ENCODE peak calls at places on chromosomes 3 and 15, in ten cellular contexts. R, A, O, Q, W, D, Y, U, G and T are unnamed samples.

GRCh38 chr3:137792633-137793271 is 28.6 kb downstream of the SOX14 start:
- DNase-seq in R (no peak), A (peak; percentile 7), O (peak; percentile 38), Q (no peak), W (no peak), D (peak; percentile 15), Y (peak; percentile 69), U (no peak), G (no peak), T (no peak)

GRCh38 chr3:119580148-119580760 is 962 bp downstream of the ADPRH start:
- DNase-seq in R (peak; percentile 42), A (peak; percentile 65), O (peak; percentile 22), Q (no peak), W (peak; percentile 58), D (peak; percentile 76), Y (peak; percentile 54), U (peak; percentile 44), G (no peak), T (no peak)

GRCh38 chr15:92091155-92091734 is 237.7 kb downstream of the SLCO3A1 start:
- DNase-seq in R (no peak), A (no peak), O (peak; percentile 47), Q (peak; percentile 80), W (peak; percentile 30), D (no peak), Y (peak; percentile 94), U (no peak), G (no peak), T (peak; percentile 52)

GRCh38 chr15:58329781-58330467 is 101.9 kb upstream of the LIPC start:
- DNase-seq in R (no peak), A (no peak), O (no peak), Q (no peak), W (no peak), D (no peak), Y (no peak), U (peak; percentile 32), G (no peak), T (no peak)

GRCh38 chr3:141828487-141829284 is 47.8 kb upstream of the ATP1B3 start:
- DNase-seq in R (no peak), A (no peak), O (no peak), Q (peak; percentile 26), W (peak; percentile 32), D (no peak), Y (no peak), U (peak; percentile 53), G (no peak), T (no peak)

GRCh38 chr15:51380999-51381806 is 39.7 kb downstream of the GLDN start:
- DNase-seq in R (no peak), A (peak; percentile 30), O (peak; percentile 78), Q (peak; percentile 76), W (peak; percentile 67), D (peak; percentile 76), Y (peak; percentile 61), U (peak; percentile 54), G (peak; percentile 11), T (no peak)

GRCh38 chr15:88745696-88746095 is 57.5 kb upstream of the ACAN start:
- DNase-seq in R (no peak), A (no peak), O (no peak), Q (no peak), W (no peak), D (no peak), Y (no peak), U (no peak), G (peak; percentile 18), T (no peak)

GRCh38 chr3:163185721-163186350 is 1689.2 kb downstream of the OTOL1 start:
- DNase-seq in R (no peak), A (no peak), O (no peak), Q (no peak), W (no peak), D (no peak), Y (no peak), U (no peak), G (no peak), T (no peak)

DNA sequence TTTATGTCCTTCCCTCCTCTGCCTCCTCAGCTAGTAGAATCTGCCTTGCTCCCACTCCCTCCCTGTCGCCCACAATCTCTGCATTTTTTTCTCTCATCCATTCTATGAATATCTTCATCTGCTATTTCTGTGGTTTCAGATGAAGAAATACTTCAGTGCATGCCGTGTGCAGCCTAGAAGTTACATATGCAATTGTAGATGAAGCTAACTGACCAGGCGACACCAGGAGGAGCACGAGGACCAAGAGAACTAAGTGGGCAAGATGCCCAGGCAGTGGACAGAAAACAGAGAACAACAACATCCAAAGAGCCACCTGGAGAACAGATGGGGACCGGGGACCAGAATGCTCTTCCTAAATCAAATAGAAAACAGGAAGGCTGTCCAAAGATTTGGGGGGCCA is 121.4 kb upstream of the ATP11B start:
- DNase-seq in R (no peak), A (no peak), O (peak; percentile 63), Q (no peak), W (no peak), D (no peak), Y (no peak), U (no peak), G (no peak), T (no peak)
- TF ChIP-seq CTCF in R (no peak), A (no peak), O (no peak), Q (peak; percentile 4), W (no peak), D (no peak), Y (no peak), U (no peak), G (no peak), T (no peak)

DNA sequence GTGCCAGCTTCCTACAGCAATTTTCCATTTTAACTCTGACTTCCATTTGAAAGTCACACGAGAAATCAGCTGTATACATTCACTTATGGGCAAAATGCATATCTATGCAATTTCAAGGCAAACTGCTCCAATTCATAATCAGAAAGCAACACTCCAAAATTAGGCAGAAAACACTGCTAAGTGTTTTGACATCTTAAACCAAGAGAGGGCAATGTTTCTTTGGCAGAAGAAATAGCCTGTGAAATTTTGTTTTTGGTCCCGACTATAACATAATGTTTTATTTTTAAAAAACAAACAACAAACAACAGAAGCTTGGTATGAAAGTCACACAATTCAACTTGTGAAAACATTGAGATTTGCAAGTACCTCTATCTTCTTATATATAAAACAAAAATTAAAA is 42.6 kb downstream of the GOLIM4 start:
- DNase-seq in R (no peak), A (no peak), O (no peak), Q (no peak), W (no peak), D (no peak), Y (no peak), U (no peak), G (no peak), T (no peak)
- TF ChIP-seq CTCF in R (no peak), A (peak; percentile 19), O (peak; percentile 49), Q (no peak), W (peak; percentile 43), D (peak; percentile 39), Y (no peak), U (no peak), G (peak; percentile 41), T (no peak)

DNA sequence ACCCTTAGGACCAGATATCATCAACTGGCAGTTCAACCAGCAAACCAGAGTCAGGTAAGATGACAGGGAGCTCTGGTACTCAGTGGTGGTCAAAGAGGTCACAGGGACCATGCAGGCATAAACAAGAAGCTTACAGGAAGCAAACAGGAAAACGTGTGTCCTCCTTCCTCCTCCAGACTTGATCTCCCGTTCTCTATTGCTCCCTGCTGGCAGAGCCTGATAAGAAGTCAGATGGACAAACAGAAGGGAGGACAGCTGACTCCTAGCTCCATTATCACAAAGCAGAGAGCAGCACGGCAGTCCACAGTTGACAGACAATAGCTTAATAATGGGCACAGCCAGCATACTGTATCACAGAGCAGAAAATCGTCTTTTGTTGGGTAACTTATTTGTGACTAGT is 156.5 kb upstream of the SLC2A2 start:
- DNase-seq in R (no peak), A (no peak), O (no peak), Q (no peak), W (no peak), D (no peak), Y (no peak), U (no peak), G (no peak), T (no peak)
- TF ChIP-seq CTCF in R (no peak), A (no peak), O (no peak), Q (peak; percentile 21), W (peak; percentile 19), D (no peak), Y (no peak), U (no peak), G (peak; percentile 51), T (no peak)

GRCh38 chr3:183435701-183436100 is 7.3 kb upstream of the MCF2L2 start:
- DNase-seq in R (no peak), A (peak; percentile 21), O (no peak), Q (no peak), W (no peak), D (peak; percentile 56), Y (no peak), U (no peak), G (no peak), T (no peak)
- TF ChIP-seq CTCF in R (no peak), A (peak; percentile 30), O (no peak), Q (no peak), W (no peak), D (no peak), Y (no peak), U (no peak), G (no peak), T (no peak)

DNA sequence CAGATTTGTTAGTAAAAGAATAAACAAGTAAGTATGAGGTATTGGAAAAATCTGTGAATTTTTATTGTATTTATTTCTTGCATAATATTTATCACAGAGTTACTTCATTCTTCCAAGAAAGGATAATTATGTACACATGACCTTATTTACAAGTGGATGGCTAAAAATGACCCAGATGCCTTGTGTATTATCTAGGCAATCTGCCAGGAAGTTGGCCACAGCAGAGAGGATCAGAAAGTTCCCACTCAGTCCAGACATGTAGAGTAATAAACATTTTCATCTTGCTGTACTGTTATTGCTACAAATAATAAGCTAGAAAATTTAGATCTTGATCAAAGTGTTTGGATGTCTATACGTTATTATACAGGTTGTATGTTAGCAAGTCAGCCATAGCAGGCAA is 317.1 kb downstream of the EPHA6 start:
- DNase-seq in R (no peak), A (no peak), O (peak; percentile 28), Q (peak; percentile 40), W (no peak), D (no peak), Y (no peak), U (no peak), G (no peak), T (no peak)
- TF ChIP-seq CTCF in R (no peak), A (no peak), O (no peak), Q (no peak), W (no peak), D (no peak), Y (no peak), U (no peak), G (no peak), T (no peak)